ENCODE peak calls at places on chromosomes 7 and 10, in four cellular contexts. One of them, this sample, is unnamed.
A peak's percentile ranks its signal among the peaks of the same experiment; 100 is the strongest.

GRCh38 chr10:132135398-132135872 is 51.3 kb upstream of the DPYSL4 start:
- DNase-seq in activated naive CD4-positive, alpha-beta T cell treated with anti-CD3 and anti-CD28 coated beads, Interleukin-2, amount 50 U/mL, for 16 hours: peak; percentile 9
- DNase-seq in CD8-positive, alpha-beta memory T cell: no peak
- DNase-seq in Daoy: no peak
- DNase-seq in this sample: no peak

GRCh38 chr10:58856508-58857240 is 319.8 kb upstream of the PHYHIPL start:
- DNase-seq in activated naive CD4-positive, alpha-beta T cell treated with anti-CD3 and anti-CD28 coated beads, Interleukin-2, amount 50 U/mL, for 16 hours: no peak
- DNase-seq in CD8-positive, alpha-beta memory T cell: no peak
- DNase-seq in Daoy: peak; percentile 88
- DNase-seq in this sample: no peak

GRCh38 chr7:137091396-137091795 is 222.9 kb downstream of the CHRM2 start:
- DNase-seq in activated naive CD4-positive, alpha-beta T cell treated with anti-CD3 and anti-CD28 coated beads, Interleukin-2, amount 50 U/mL, for 16 hours: no peak
- DNase-seq in CD8-positive, alpha-beta memory T cell: no peak
- DNase-seq in Daoy: peak; percentile 21
- DNase-seq in this sample: no peak

GRCh38 chr10:69965919-69966662 is 86.6 kb upstream of the MACROH2A2 start:
- DNase-seq in activated naive CD4-positive, alpha-beta T cell treated with anti-CD3 and anti-CD28 coated beads, Interleukin-2, amount 50 U/mL, for 16 hours: no peak
- DNase-seq in CD8-positive, alpha-beta memory T cell: no peak
- DNase-seq in Daoy: peak; percentile 23
- DNase-seq in this sample: no peak

GRCh38 chr10:75350791-75351190 is 50.8 kb downstream of the ZNF503 start:
- DNase-seq in activated naive CD4-positive, alpha-beta T cell treated with anti-CD3 and anti-CD28 coated beads, Interleukin-2, amount 50 U/mL, for 16 hours: no peak
- DNase-seq in CD8-positive, alpha-beta memory T cell: no peak
- DNase-seq in Daoy: peak; percentile 32
- DNase-seq in this sample: no peak

GRCh38 chr10:122454603-122455080 is at the start of gene ARMS2:
- DNase-seq in activated naive CD4-positive, alpha-beta T cell treated with anti-CD3 and anti-CD28 coated beads, Interleukin-2, amount 50 U/mL, for 16 hours: no peak
- DNase-seq in CD8-positive, alpha-beta memory T cell: no peak
- DNase-seq in Daoy: no peak
- DNase-seq in this sample: no peak

GRCh38 chr7:148753224-148753623 is 54.5 kb downstream of the CUL1 start:
- DNase-seq in activated naive CD4-positive, alpha-beta T cell treated with anti-CD3 and anti-CD28 coated beads, Interleukin-2, amount 50 U/mL, for 16 hours: no peak
- DNase-seq in CD8-positive, alpha-beta memory T cell: no peak
- DNase-seq in Daoy: no peak
- DNase-seq in this sample: no peak

GRCh38 chr10:17151716-17152115 is 22.1 kb upstream of the CUBN start:
- DNase-seq in activated naive CD4-positive, alpha-beta T cell treated with anti-CD3 and anti-CD28 coated beads, Interleukin-2, amount 50 U/mL, for 16 hours: no peak
- DNase-seq in CD8-positive, alpha-beta memory T cell: no peak
- DNase-seq in Daoy: no peak
- DNase-seq in this sample: no peak

GRCh38 chr10:71753091-71753959 is 20.0 kb downstream of the VSIR start:
- DNase-seq in activated naive CD4-positive, alpha-beta T cell treated with anti-CD3 and anti-CD28 coated beads, Interleukin-2, amount 50 U/mL, for 16 hours: no peak
- DNase-seq in CD8-positive, alpha-beta memory T cell: no peak
- DNase-seq in Daoy: no peak
- DNase-seq in this sample: no peak

GRCh38 chr10:30384791-30385201 is 35.7 kb upstream of the MTPAP start:
- DNase-seq in activated naive CD4-positive, alpha-beta T cell treated with anti-CD3 and anti-CD28 coated beads, Interleukin-2, amount 50 U/mL, for 16 hours: no peak
- DNase-seq in CD8-positive, alpha-beta memory T cell: no peak
- DNase-seq in Daoy: peak; percentile 11
- DNase-seq in this sample: no peak

GRCh38 chr10:82497451-82497850 is 622.5 kb downstream of the NRG3 start:
- DNase-seq in activated naive CD4-positive, alpha-beta T cell treated with anti-CD3 and anti-CD28 coated beads, Interleukin-2, amount 50 U/mL, for 16 hours: no peak
- DNase-seq in CD8-positive, alpha-beta memory T cell: no peak
- DNase-seq in Daoy: no peak
- DNase-seq in this sample: no peak

GRCh38 chr7:107661081-107661864 is 645 bp downstream of the SLC26A4 start:
- DNase-seq in activated naive CD4-positive, alpha-beta T cell treated with anti-CD3 and anti-CD28 coated beads, Interleukin-2, amount 50 U/mL, for 16 hours: peak; percentile 52
- DNase-seq in CD8-positive, alpha-beta memory T cell: no peak
- DNase-seq in Daoy: peak; percentile 75
- DNase-seq in this sample: peak; percentile 6

GRCh38 chr10:87612107-87612506 is 47.6 kb upstream of the PAPSS2 start:
- DNase-seq in activated naive CD4-positive, alpha-beta T cell treated with anti-CD3 and anti-CD28 coated beads, Interleukin-2, amount 50 U/mL, for 16 hours: no peak
- DNase-seq in CD8-positive, alpha-beta memory T cell: no peak
- DNase-seq in Daoy: no peak
- DNase-seq in this sample: no peak

GRCh38 chr10:7107287-7107686 is 303.5 kb downstream of the SFMBT2 start:
- DNase-seq in activated naive CD4-positive, alpha-beta T cell treated with anti-CD3 and anti-CD28 coated beads, Interleukin-2, amount 50 U/mL, for 16 hours: no peak
- DNase-seq in CD8-positive, alpha-beta memory T cell: no peak
- DNase-seq in Daoy: no peak
- DNase-seq in this sample: no peak

GRCh38 chr10:92894081-92894480 is 45.8 kb downstream of the EXOC6 start:
- DNase-seq in activated naive CD4-positive, alpha-beta T cell treated with anti-CD3 and anti-CD28 coated beads, Interleukin-2, amount 50 U/mL, for 16 hours: no peak
- DNase-seq in CD8-positive, alpha-beta memory T cell: no peak
- DNase-seq in Daoy: no peak
- DNase-seq in this sample: no peak

GRCh38 chr7:156559001-156559400 is 81.6 kb upstream of the RNF32 start:
- DNase-seq in activated naive CD4-positive, alpha-beta T cell treated with anti-CD3 and anti-CD28 coated beads, Interleukin-2, amount 50 U/mL, for 16 hours: no peak
- DNase-seq in CD8-positive, alpha-beta memory T cell: no peak
- DNase-seq in Daoy: peak; percentile 40
- DNase-seq in this sample: no peak

GRCh38 chr7:4837814-4838625 is 23.8 kb downstream of the PAPOLB start:
- DNase-seq in activated naive CD4-positive, alpha-beta T cell treated with anti-CD3 and anti-CD28 coated beads, Interleukin-2, amount 50 U/mL, for 16 hours: no peak
- DNase-seq in CD8-positive, alpha-beta memory T cell: no peak
- DNase-seq in Daoy: no peak
- DNase-seq in this sample: no peak

GRCh38 chr7:30170460-30171197 is 35.8 kb downstream of the MTURN start:
- DNase-seq in activated naive CD4-positive, alpha-beta T cell treated with anti-CD3 and anti-CD28 coated beads, Interleukin-2, amount 50 U/mL, for 16 hours: no peak
- DNase-seq in CD8-positive, alpha-beta memory T cell: no peak
- DNase-seq in Daoy: no peak
- DNase-seq in this sample: no peak

GRCh38 chr10:88243847-88244730 is 339.0 kb downstream of the RNLS start:
- DNase-seq in activated naive CD4-positive, alpha-beta T cell treated with anti-CD3 and anti-CD28 coated beads, Interleukin-2, amount 50 U/mL, for 16 hours: no peak
- DNase-seq in CD8-positive, alpha-beta memory T cell: no peak
- DNase-seq in Daoy: peak; percentile 57
- DNase-seq in this sample: no peak

GRCh38 chr7:1938788-1939433 is 268.8 kb downstream of the ELFN1 start:
- DNase-seq in activated naive CD4-positive, alpha-beta T cell treated with anti-CD3 and anti-CD28 coated beads, Interleukin-2, amount 50 U/mL, for 16 hours: no peak
- DNase-seq in CD8-positive, alpha-beta memory T cell: peak; percentile 28
- DNase-seq in Daoy: peak; percentile 26
- DNase-seq in this sample: no peak

GRCh38 chr10:119299531-119299930 is 92.2 kb downstream of the GRK5 start:
- DNase-seq in activated naive CD4-positive, alpha-beta T cell treated with anti-CD3 and anti-CD28 coated beads, Interleukin-2, amount 50 U/mL, for 16 hours: no peak
- DNase-seq in CD8-positive, alpha-beta memory T cell: no peak
- DNase-seq in Daoy: no peak
- DNase-seq in this sample: no peak

GRCh38 chr7:155785536-155785935 is 26.7 kb downstream of the SHH start:
- DNase-seq in activated naive CD4-positive, alpha-beta T cell treated with anti-CD3 and anti-CD28 coated beads, Interleukin-2, amount 50 U/mL, for 16 hours: no peak
- DNase-seq in CD8-positive, alpha-beta memory T cell: no peak
- DNase-seq in Daoy: peak; percentile 58
- DNase-seq in this sample: no peak

GRCh38 chr10:91354686-91355085 is 55.5 kb upstream of the HECTD2 start:
- DNase-seq in activated naive CD4-positive, alpha-beta T cell treated with anti-CD3 and anti-CD28 coated beads, Interleukin-2, amount 50 U/mL, for 16 hours: no peak
- DNase-seq in CD8-positive, alpha-beta memory T cell: no peak
- DNase-seq in Daoy: no peak
- DNase-seq in this sample: no peak

GRCh38 chr7:151128144-151128543 is 39.4 kb downstream of the GBX1 start:
- DNase-seq in activated naive CD4-positive, alpha-beta T cell treated with anti-CD3 and anti-CD28 coated beads, Interleukin-2, amount 50 U/mL, for 16 hours: no peak
- DNase-seq in CD8-positive, alpha-beta memory T cell: no peak
- DNase-seq in Daoy: no peak
- DNase-seq in this sample: no peak

GRCh38 chr10:126387041-126387908 is 1.0 kb downstream of the ADAM12 start:
- DNase-seq in activated naive CD4-positive, alpha-beta T cell treated with anti-CD3 and anti-CD28 coated beads, Interleukin-2, amount 50 U/mL, for 16 hours: no peak
- DNase-seq in CD8-positive, alpha-beta memory T cell: no peak
- DNase-seq in Daoy: peak; percentile 82
- DNase-seq in this sample: no peak

GRCh38 chr7:16991551-16991950 is 109.8 kb upstream of the AGR3 start:
- DNase-seq in activated naive CD4-positive, alpha-beta T cell treated with anti-CD3 and anti-CD28 coated beads, Interleukin-2, amount 50 U/mL, for 16 hours: no peak
- DNase-seq in CD8-positive, alpha-beta memory T cell: no peak
- DNase-seq in Daoy: no peak
- DNase-seq in this sample: no peak

GRCh38 chr7:122027058-122027457 is 117.0 kb downstream of the AASS start:
- DNase-seq in activated naive CD4-positive, alpha-beta T cell treated with anti-CD3 and anti-CD28 coated beads, Interleukin-2, amount 50 U/mL, for 16 hours: no peak
- DNase-seq in CD8-positive, alpha-beta memory T cell: no peak
- DNase-seq in Daoy: no peak
- DNase-seq in this sample: no peak

GRCh38 chr7:142482899-142483658 is 225.2 kb upstream of the PRSS58 start:
- DNase-seq in activated naive CD4-positive, alpha-beta T cell treated with anti-CD3 and anti-CD28 coated beads, Interleukin-2, amount 50 U/mL, for 16 hours: peak; percentile 63
- DNase-seq in CD8-positive, alpha-beta memory T cell: peak; percentile 52
- DNase-seq in Daoy: peak; percentile 64
- DNase-seq in this sample: peak; percentile 50